ENCODE peak calls at places on chromosome 22, in nine cellular contexts. One of them, this sample, is unnamed.

GRCh38 chr22:36431977-36432376 is 44.2 kb upstream of the MYH9 start:
- DNase-seq in cardiac muscle cell: no peak
- DNase-seq in Peyer's patch: no peak
- DNase-seq in heart left ventricle: no peak
- DNase-seq in RWPE1: no peak
- DNase-seq in PC-9: no peak
- DNase-seq in tibial nerve: no peak
- DNase-seq in B cell: no peak
- DNase-seq in breast epithelium: no peak
- DNase-seq in this sample: no peak

GRCh38 chr22:38973289-38974169 is 8.6 kb upstream of the APOBEC3B start:
- DNase-seq in PC-9: peak; percentile 42
- DNase-seq in B cell: peak; percentile 65
- DNase-seq in RWPE1: peak; percentile 33
- DNase-seq in heart left ventricle: no peak
- DNase-seq in cardiac muscle cell: peak; percentile 40
- DNase-seq in Peyer's patch: no peak
- DNase-seq in breast epithelium: no peak
- DNase-seq in tibial nerve: peak; percentile 40
- DNase-seq in this sample: no peak

GRCh38 chr22:27843441-27843840 is 41.9 kb upstream of the MN1 start:
- DNase-seq in tibial nerve: no peak
- DNase-seq in RWPE1: no peak
- DNase-seq in breast epithelium: no peak
- DNase-seq in Peyer's patch: no peak
- DNase-seq in PC-9: no peak
- DNase-seq in cardiac muscle cell: no peak
- DNase-seq in B cell: no peak
- DNase-seq in heart left ventricle: no peak
- DNase-seq in this sample: no peak

GRCh38 chr22:43263645-43264514 is 76.9 kb upstream of the TTLL12 start:
- DNase-seq in Peyer's patch: peak; percentile 56
- DNase-seq in B cell: peak; percentile 53
- DNase-seq in cardiac muscle cell: peak; percentile 90
- DNase-seq in RWPE1: peak; percentile 59
- DNase-seq in heart left ventricle: peak; percentile 51
- DNase-seq in PC-9: peak; percentile 65
- DNase-seq in breast epithelium: peak; percentile 42
- DNase-seq in tibial nerve: no peak
- DNase-seq in this sample: no peak

GRCh38 chr22:40834628-40835027 is 15.5 kb upstream of the SLC25A17 start:
- DNase-seq in PC-9: no peak
- DNase-seq in B cell: no peak
- DNase-seq in Peyer's patch: no peak
- DNase-seq in heart left ventricle: no peak
- DNase-seq in RWPE1: no peak
- DNase-seq in breast epithelium: no peak
- DNase-seq in tibial nerve: no peak
- DNase-seq in cardiac muscle cell: no peak
- DNase-seq in this sample: no peak

GRCh38 chr22:16989915-16990314 is 18.1 kb downstream of the GAB4 start:
- DNase-seq in cardiac muscle cell: no peak
- DNase-seq in Peyer's patch: no peak
- DNase-seq in B cell: no peak
- DNase-seq in RWPE1: no peak
- DNase-seq in heart left ventricle: no peak
- DNase-seq in tibial nerve: no peak
- DNase-seq in PC-9: no peak
- DNase-seq in breast epithelium: no peak
- DNase-seq in this sample: no peak

GRCh38 chr22:49724030-49724892 is 103.4 kb downstream of the BRD1 start:
- DNase-seq in PC-9: no peak
- DNase-seq in RWPE1: no peak
- DNase-seq in tibial nerve: no peak
- DNase-seq in B cell: peak; percentile 57
- DNase-seq in breast epithelium: no peak
- DNase-seq in heart left ventricle: no peak
- DNase-seq in cardiac muscle cell: no peak
- DNase-seq in Peyer's patch: no peak
- DNase-seq in this sample: no peak

GRCh38 chr22:45974498-45974897 is 2.5 kb downstream of the WNT7B start:
- DNase-seq in RWPE1: no peak
- DNase-seq in PC-9: peak; percentile 75
- DNase-seq in cardiac muscle cell: no peak
- DNase-seq in breast epithelium: no peak
- DNase-seq in Peyer's patch: no peak
- DNase-seq in tibial nerve: no peak
- DNase-seq in heart left ventricle: no peak
- DNase-seq in B cell: no peak
- DNase-seq in this sample: no peak

GRCh38 chr22:36144886-36145541 is 15.5 kb downstream of the APOL3 start:
- DNase-seq in PC-9: peak; percentile 51
- DNase-seq in RWPE1: peak; percentile 25
- DNase-seq in Peyer's patch: no peak
- DNase-seq in cardiac muscle cell: peak; percentile 88
- DNase-seq in breast epithelium: peak; percentile 67
- DNase-seq in B cell: no peak
- DNase-seq in tibial nerve: peak; percentile 55
- DNase-seq in heart left ventricle: peak; percentile 65
- DNase-seq in this sample: no peak

GRCh38 chr22:49646876-49647275 is 180.8 kb downstream of the BRD1 start:
- DNase-seq in B cell: no peak
- DNase-seq in cardiac muscle cell: no peak
- DNase-seq in heart left ventricle: no peak
- DNase-seq in PC-9: no peak
- DNase-seq in Peyer's patch: no peak
- DNase-seq in tibial nerve: no peak
- DNase-seq in breast epithelium: no peak
- DNase-seq in RWPE1: no peak
- DNase-seq in this sample: no peak

GRCh38 chr22:43269325-43270040 is 73.7 kb downstream of the SCUBE1 start:
- DNase-seq in heart left ventricle: no peak
- DNase-seq in tibial nerve: no peak
- DNase-seq in breast epithelium: no peak
- DNase-seq in cardiac muscle cell: no peak
- DNase-seq in PC-9: no peak
- DNase-seq in Peyer's patch: no peak
- DNase-seq in B cell: no peak
- DNase-seq in RWPE1: no peak
- DNase-seq in this sample: no peak

GRCh38 chr22:25824828-25825474 is 83.0 kb downstream of the MYO18B start:
- DNase-seq in cardiac muscle cell: no peak
- DNase-seq in PC-9: no peak
- DNase-seq in B cell: no peak
- DNase-seq in Peyer's patch: no peak
- DNase-seq in tibial nerve: no peak
- DNase-seq in breast epithelium: no peak
- DNase-seq in heart left ventricle: no peak
- DNase-seq in RWPE1: no peak
- DNase-seq in this sample: no peak

GRCh38 chr22:17085277-17086091 is 684 bp downstream of the IL17RA start:
- DNase-seq in RWPE1: no peak
- DNase-seq in PC-9: no peak
- DNase-seq in breast epithelium: peak; percentile 28
- DNase-seq in cardiac muscle cell: no peak
- DNase-seq in heart left ventricle: no peak
- DNase-seq in B cell: no peak
- DNase-seq in Peyer's patch: peak; percentile 65
- DNase-seq in tibial nerve: no peak
- DNase-seq in this sample: no peak

GRCh38 chr22:45036154-45036553 is 26.3 kb upstream of the PHF21B start:
- DNase-seq in Peyer's patch: no peak
- DNase-seq in PC-9: no peak
- DNase-seq in breast epithelium: no peak
- DNase-seq in cardiac muscle cell: peak; percentile 42
- DNase-seq in tibial nerve: no peak
- DNase-seq in heart left ventricle: no peak
- DNase-seq in B cell: no peak
- DNase-seq in RWPE1: no peak
- DNase-seq in this sample: no peak

GRCh38 chr22:43319661-43320486 is 23.3 kb downstream of the SCUBE1 start:
- DNase-seq in B cell: no peak
- DNase-seq in cardiac muscle cell: no peak
- DNase-seq in PC-9: no peak
- DNase-seq in RWPE1: no peak
- DNase-seq in heart left ventricle: no peak
- DNase-seq in breast epithelium: no peak
- DNase-seq in tibial nerve: no peak
- DNase-seq in Peyer's patch: no peak
- DNase-seq in this sample: no peak

GRCh38 chr22:33557836-33558235 is 362.4 kb downstream of the LARGE1 start:
- DNase-seq in RWPE1: no peak
- DNase-seq in tibial nerve: no peak
- DNase-seq in Peyer's patch: no peak
- DNase-seq in cardiac muscle cell: no peak
- DNase-seq in breast epithelium: no peak
- DNase-seq in PC-9: no peak
- DNase-seq in heart left ventricle: no peak
- DNase-seq in B cell: no peak
- DNase-seq in this sample: no peak

GRCh38 chr22:27970596-27971220 is 51.7 kb upstream of the PITPNB start:
- DNase-seq in B cell: no peak
- DNase-seq in heart left ventricle: no peak
- DNase-seq in breast epithelium: no peak
- DNase-seq in RWPE1: no peak
- DNase-seq in Peyer's patch: no peak
- DNase-seq in tibial nerve: no peak
- DNase-seq in PC-9: no peak
- DNase-seq in cardiac muscle cell: no peak
- DNase-seq in this sample: no peak

GRCh38 chr22:46069518-46070214 is 80.7 kb upstream of the PPARA start:
- DNase-seq in heart left ventricle: peak; percentile 87
- DNase-seq in cardiac muscle cell: peak; percentile 92
- DNase-seq in PC-9: peak; percentile 89
- DNase-seq in Peyer's patch: no peak
- DNase-seq in tibial nerve: peak; percentile 95
- DNase-seq in RWPE1: peak; percentile 64
- DNase-seq in B cell: no peak
- DNase-seq in breast epithelium: peak; percentile 93
- DNase-seq in this sample: no peak

DNA sequence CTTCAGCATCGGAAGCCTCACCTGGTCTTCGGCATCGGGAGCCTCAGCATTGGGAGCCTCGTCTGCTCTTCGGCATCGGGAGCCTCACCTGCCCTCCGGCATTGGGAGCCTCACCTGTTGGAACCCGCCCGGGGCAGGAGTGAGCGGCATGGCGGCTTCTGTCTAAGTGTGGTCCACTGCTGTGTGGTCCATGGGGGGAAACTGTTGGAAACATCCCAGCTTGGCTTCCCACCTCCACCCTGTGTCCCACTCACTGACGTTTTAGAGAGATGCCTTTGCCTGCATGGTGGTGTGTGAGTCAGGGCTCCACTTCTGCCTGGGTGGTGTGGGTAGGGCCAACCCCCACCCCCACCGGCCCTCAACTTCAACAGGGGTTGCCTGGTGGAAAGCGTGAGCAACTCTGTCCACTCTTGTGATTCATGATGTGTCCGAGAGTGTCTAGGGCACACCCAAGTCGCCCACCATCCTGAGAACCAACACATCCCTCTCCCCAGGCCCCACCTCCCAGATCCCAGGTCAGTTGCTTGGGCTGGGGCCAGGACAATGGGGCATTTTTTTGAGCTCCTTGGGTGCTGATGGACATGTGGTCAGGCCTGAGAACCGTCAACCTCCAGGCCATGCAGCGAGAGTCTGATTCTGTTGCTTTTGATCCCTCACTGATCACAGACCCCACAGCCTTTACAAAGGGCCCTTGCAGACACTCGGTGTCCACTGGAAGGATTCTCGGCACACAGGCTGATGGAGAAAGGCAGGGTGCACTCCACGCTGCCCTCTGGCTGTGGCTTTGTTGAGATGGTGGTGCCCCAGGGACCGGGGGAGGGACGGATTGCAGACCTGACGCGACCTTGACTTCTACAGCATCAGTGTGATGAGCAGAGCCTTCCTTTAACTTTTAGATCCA is 406.7 kb downstream of the TBC1D22A start:
- DNase-seq in B cell: no peak
- DNase-seq in breast epithelium: no peak
- DNase-seq in PC-9: no peak
- DNase-seq in tibial nerve: no peak
- DNase-seq in heart left ventricle: peak; percentile 2
- DNase-seq in cardiac muscle cell: peak; percentile 15
- DNase-seq in Peyer's patch: peak; percentile 52
- DNase-seq in RWPE1: no peak
- DNase-seq in this sample: no peak
- TF ChIP-seq CTCF in B cell: no peak
- TF ChIP-seq CTCF in breast epithelium: no peak
- TF ChIP-seq CTCF in PC-9: no peak
- TF ChIP-seq CTCF in tibial nerve: peak; percentile 8
- TF ChIP-seq CTCF in heart left ventricle: peak; percentile 13
- TF ChIP-seq CTCF in cardiac muscle cell: peak; percentile 28
- TF ChIP-seq CTCF in Peyer's patch: peak; percentile 15
- TF ChIP-seq CTCF in RWPE1: no peak
- TF ChIP-seq CTCF in this sample: no peak

GRCh38 chr22:23270212-23270733 is 90.0 kb downstream of the BCR start:
- DNase-seq in PC-9: no peak
- DNase-seq in B cell: no peak
- DNase-seq in RWPE1: no peak
- DNase-seq in Peyer's patch: no peak
- DNase-seq in heart left ventricle: no peak
- DNase-seq in tibial nerve: no peak
- DNase-seq in breast epithelium: no peak
- DNase-seq in cardiac muscle cell: no peak
- DNase-seq in this sample: no peak
- TF ChIP-seq CTCF in PC-9: no peak
- TF ChIP-seq CTCF in B cell: no peak
- TF ChIP-seq CTCF in RWPE1: no peak
- TF ChIP-seq CTCF in Peyer's patch: no peak
- TF ChIP-seq CTCF in heart left ventricle: no peak
- TF ChIP-seq CTCF in tibial nerve: no peak
- TF ChIP-seq CTCF in breast epithelium: no peak
- TF ChIP-seq CTCF in cardiac muscle cell: no peak
- TF ChIP-seq CTCF in this sample: no peak

DNA sequence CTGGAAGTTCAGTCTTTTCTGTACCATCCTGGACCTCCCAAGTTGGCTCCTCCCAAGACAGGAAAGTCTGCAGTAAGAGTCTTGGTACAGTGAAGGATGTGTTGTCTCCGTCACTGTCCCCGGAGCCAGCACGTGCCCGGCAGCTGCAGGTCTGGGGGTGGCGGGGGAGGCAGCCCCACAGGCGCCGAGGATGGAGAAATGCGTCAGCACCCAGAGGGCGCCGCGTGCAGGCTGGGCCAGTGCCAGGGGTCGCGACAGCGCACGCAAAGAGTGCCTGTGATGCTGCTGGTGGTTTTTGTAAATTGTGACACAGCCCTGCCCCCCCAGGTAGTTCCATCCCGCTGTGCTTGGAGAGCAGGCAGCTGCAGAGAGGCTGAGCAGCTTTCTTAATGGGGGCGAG is 1200.5 kb downstream of the BRD1 start:
- DNase-seq in PC-9: no peak
- DNase-seq in tibial nerve: no peak
- DNase-seq in breast epithelium: no peak
- DNase-seq in cardiac muscle cell: no peak
- DNase-seq in RWPE1: no peak
- DNase-seq in Peyer's patch: no peak
- DNase-seq in B cell: no peak
- DNase-seq in heart left ventricle: no peak
- DNase-seq in this sample: no peak
- TF ChIP-seq CTCF in PC-9: no peak
- TF ChIP-seq CTCF in tibial nerve: no peak
- TF ChIP-seq CTCF in breast epithelium: no peak
- TF ChIP-seq CTCF in cardiac muscle cell: no peak
- TF ChIP-seq CTCF in RWPE1: no peak
- TF ChIP-seq CTCF in Peyer's patch: no peak
- TF ChIP-seq CTCF in B cell: no peak
- TF ChIP-seq CTCF in heart left ventricle: no peak
- TF ChIP-seq CTCF in this sample: no peak

GRCh38 chr22:21564411-21564810 is 3.1 kb upstream of the UBE2L3 start:
- DNase-seq in B cell: no peak
- DNase-seq in PC-9: no peak
- DNase-seq in RWPE1: no peak
- DNase-seq in Peyer's patch: no peak
- DNase-seq in heart left ventricle: no peak
- DNase-seq in cardiac muscle cell: no peak
- DNase-seq in breast epithelium: no peak
- DNase-seq in tibial nerve: no peak
- DNase-seq in this sample: no peak
- TF ChIP-seq CTCF in B cell: no peak
- TF ChIP-seq CTCF in PC-9: no peak
- TF ChIP-seq CTCF in RWPE1: no peak
- TF ChIP-seq CTCF in Peyer's patch: no peak
- TF ChIP-seq CTCF in heart left ventricle: no peak
- TF ChIP-seq CTCF in cardiac muscle cell: no peak
- TF ChIP-seq CTCF in breast epithelium: no peak
- TF ChIP-seq CTCF in tibial nerve: no peak
- TF ChIP-seq CTCF in this sample: no peak

This sample was measured in D721Med.